ENCODE peak calls at places on chromosomes 16 and 17, in five cellular contexts. One of them, this sample, is unnamed.

GRCh38 chr17:48578616-48579560 is 738 bp upstream of the HOXB4 start:
- DNase-seq in stimulated activated CD4-positive, alpha-beta T cell treated with anti-CD3 and anti-CD28 coated beads, Interleukin-15, amount 100 ng/mL, for 1 hour: no peak
- DNase-seq in HS-27A: no peak
- DNase-seq in LoVo: no peak
- DNase-seq in CD8-positive, alpha-beta memory T cell: no peak
- DNase-seq in this sample: no peak

GRCh38 chr17:41308251-41308917 is 725 bp downstream of the KRTAP16-1 start:
- DNase-seq in stimulated activated CD4-positive, alpha-beta T cell treated with anti-CD3 and anti-CD28 coated beads, Interleukin-15, amount 100 ng/mL, for 1 hour: no peak
- DNase-seq in HS-27A: no peak
- DNase-seq in LoVo: no peak
- DNase-seq in CD8-positive, alpha-beta memory T cell: peak; percentile 72
- DNase-seq in this sample: no peak

GRCh38 chr16:28572659-28573510 is 19.2 kb downstream of the SGF29 start:
- DNase-seq in stimulated activated CD4-positive, alpha-beta T cell treated with anti-CD3 and anti-CD28 coated beads, Interleukin-15, amount 100 ng/mL, for 1 hour: no peak
- DNase-seq in HS-27A: no peak
- DNase-seq in LoVo: no peak
- DNase-seq in CD8-positive, alpha-beta memory T cell: no peak
- DNase-seq in this sample: no peak

GRCh38 chr16:49713770-49714169 is 142.1 kb downstream of the ZNF423 start:
- DNase-seq in stimulated activated CD4-positive, alpha-beta T cell treated with anti-CD3 and anti-CD28 coated beads, Interleukin-15, amount 100 ng/mL, for 1 hour: no peak
- DNase-seq in HS-27A: no peak
- DNase-seq in LoVo: no peak
- DNase-seq in CD8-positive, alpha-beta memory T cell: no peak
- DNase-seq in this sample: no peak

GRCh38 chr16:17346441-17346773 is 124.4 kb downstream of the XYLT1 start:
- DNase-seq in stimulated activated CD4-positive, alpha-beta T cell treated with anti-CD3 and anti-CD28 coated beads, Interleukin-15, amount 100 ng/mL, for 1 hour: no peak
- DNase-seq in HS-27A: no peak
- DNase-seq in LoVo: no peak
- DNase-seq in CD8-positive, alpha-beta memory T cell: no peak
- DNase-seq in this sample: no peak

GRCh38 chr16:48335961-48336360 is 49.3 kb downstream of the SIAH1 start:
- DNase-seq in stimulated activated CD4-positive, alpha-beta T cell treated with anti-CD3 and anti-CD28 coated beads, Interleukin-15, amount 100 ng/mL, for 1 hour: no peak
- DNase-seq in HS-27A: no peak
- DNase-seq in LoVo: no peak
- DNase-seq in CD8-positive, alpha-beta memory T cell: no peak
- DNase-seq in this sample: no peak

GRCh38 chr17:82887255-82888164 is 47.7 kb upstream of the ZNF750 start:
- DNase-seq in stimulated activated CD4-positive, alpha-beta T cell treated with anti-CD3 and anti-CD28 coated beads, Interleukin-15, amount 100 ng/mL, for 1 hour: no peak
- DNase-seq in HS-27A: no peak
- DNase-seq in LoVo: no peak
- DNase-seq in CD8-positive, alpha-beta memory T cell: no peak
- DNase-seq in this sample: no peak

GRCh38 chr17:81537343-81537855 is 9.2 kb downstream of the FSCN2 start:
- DNase-seq in stimulated activated CD4-positive, alpha-beta T cell treated with anti-CD3 and anti-CD28 coated beads, Interleukin-15, amount 100 ng/mL, for 1 hour: no peak
- DNase-seq in HS-27A: no peak
- DNase-seq in LoVo: no peak
- DNase-seq in CD8-positive, alpha-beta memory T cell: no peak
- DNase-seq in this sample: no peak

GRCh38 chr17:29394761-29395160 is 4.6 kb downstream of the TAOK1 start:
- DNase-seq in stimulated activated CD4-positive, alpha-beta T cell treated with anti-CD3 and anti-CD28 coated beads, Interleukin-15, amount 100 ng/mL, for 1 hour: no peak
- DNase-seq in HS-27A: no peak
- DNase-seq in LoVo: no peak
- DNase-seq in CD8-positive, alpha-beta memory T cell: no peak
- DNase-seq in this sample: no peak

GRCh38 chr17:79050591-79050990 is 24.0 kb upstream of the ENGASE start:
- DNase-seq in stimulated activated CD4-positive, alpha-beta T cell treated with anti-CD3 and anti-CD28 coated beads, Interleukin-15, amount 100 ng/mL, for 1 hour: no peak
- DNase-seq in HS-27A: no peak
- DNase-seq in LoVo: no peak
- DNase-seq in CD8-positive, alpha-beta memory T cell: no peak
- DNase-seq in this sample: no peak

GRCh38 chr16:35565626-35566025 is 2106.2 kb downstream of the TP53TG3F start:
- DNase-seq in stimulated activated CD4-positive, alpha-beta T cell treated with anti-CD3 and anti-CD28 coated beads, Interleukin-15, amount 100 ng/mL, for 1 hour: no peak
- DNase-seq in HS-27A: no peak
- DNase-seq in LoVo: no peak
- DNase-seq in CD8-positive, alpha-beta memory T cell: no peak
- DNase-seq in this sample: peak; percentile 71

GRCh38 chr17:79026345-79027273 is 2.6 kb downstream of the C1QTNF1 start:
- DNase-seq in stimulated activated CD4-positive, alpha-beta T cell treated with anti-CD3 and anti-CD28 coated beads, Interleukin-15, amount 100 ng/mL, for 1 hour: no peak
- DNase-seq in HS-27A: no peak
- DNase-seq in LoVo: peak; percentile 89
- DNase-seq in CD8-positive, alpha-beta memory T cell: no peak
- DNase-seq in this sample: no peak